ENCODE peak calls at places on chromosome 18, in nine cellular contexts. O is GM23338; D is uterus; Q is OCI-LY7; T is tibial nerve; W is HepG2; S is effector memory CD4-positive, alpha-beta T cell; B is Karpas-422; M is IMR-90. K is an unnamed sample. For H3K4me1, the result is how much of the 10 kb centered on the place peaks cover.

GRCh38 chr18:37669991-37670534 is 104.5 kb upstream of the CELF4 start:
- DNase-seq in O (peak), D (no peak), B (no peak), Q (no peak), M (no peak), W (no peak), S (no peak), T (no peak), K (no peak)

GRCh38 chr18:79400091-79400590 is 4.4 kb downstream of the NFATC1 start:
- DNase-seq in Q (peak), D (peak), S (peak), M (no peak), O (no peak), W (no peak), B (peak), T (peak), K (no peak)

GRCh38 chr18:46335551-46336059 is 231.4 kb downstream of the HAUS1 start:
- DNase-seq in S (no peak), D (no peak), B (no peak), W (no peak), M (no peak), O (peak), T (no peak), Q (no peak), K (no peak)

GRCh38 chr18:50802133-50802532 is 17.7 kb downstream of the MRO start:
- DNase-seq in T (no peak), D (no peak), S (no peak), O (peak), B (no peak), Q (no peak), W (no peak), M (no peak), K (no peak)

GRCh38 chr18:6653880-6654279 is 75.6 kb upstream of the ARHGAP28 start:
- DNase-seq in D (no peak), W (no peak), B (no peak), T (no peak), O (no peak), M (no peak), S (no peak), Q (no peak), K (no peak)

GRCh38 chr18:5527603-5528002 is 16.2 kb downstream of the EPB41L3 start:
- DNase-seq in Q (no peak), S (no peak), T (peak), M (peak), W (no peak), O (no peak), B (no peak), D (no peak), K (no peak)

GRCh38 chr18:32337821-32338220 is 132.9 kb downstream of the GAREM1 start:
- DNase-seq in D (no peak), O (no peak), S (no peak), B (no peak), Q (no peak), M (no peak), W (no peak), T (no peak), K (no peak)

GRCh38 chr18:62522178-62522509 is 681 bp upstream of the ZCCHC2 start:
- DNase-seq in M (no peak), T (no peak), D (no peak), W (no peak), Q (no peak), O (no peak), B (no peak), S (no peak), K (no peak)

GRCh38 chr18:77119101-77119850 is 13.3 kb downstream of the MBP start:
- DNase-seq in B (no peak), T (no peak), O (no peak), M (no peak), W (no peak), D (peak), Q (no peak), S (no peak), K (no peak)

GRCh38 chr18:7479756-7480155 is 87.4 kb upstream of the PTPRM start:
- DNase-seq in W (no peak), S (no peak), Q (no peak), M (no peak), O (no peak), T (no peak), B (no peak), D (no peak), K (no peak)

GRCh38 chr18:55779461-55779710 is 191.4 kb upstream of the TCF4 start:
- DNase-seq in M (no peak), W (no peak), S (no peak), Q (no peak), B (no peak), T (no peak), O (no peak), D (no peak), K (no peak)

GRCh38 chr18:11523809-11524208 is 85.6 kb upstream of the SLC35G4 start:
- DNase-seq in B (no peak), Q (no peak), S (no peak), O (no peak), D (no peak), M (no peak), T (no peak), W (no peak), K (no peak)

GRCh38 chr18:75697493-75697892 is 270.0 kb upstream of the SMIM21 start:
- DNase-seq in O (no peak), M (no peak), W (no peak), S (no peak), T (no peak), D (no peak), B (no peak), Q (no peak), K (no peak)

GRCh38 chr18:79755496-79756142 is 42.1 kb upstream of the KCNG2 start:
- DNase-seq in T (no peak), Q (no peak), B (no peak), S (no peak), M (no peak), O (no peak), D (peak), W (no peak), K (no peak)

GRCh38 chr18:13237073-13237472 is 18.5 kb downstream of the LDLRAD4 start:
- DNase-seq in S (no peak), M (no peak), O (no peak), T (no peak), B (no peak), D (peak), Q (no peak), W (no peak), K (peak)

GRCh38 chr18:13234528-13234795 is 15.9 kb downstream of the LDLRAD4 start:
- DNase-seq in Q (no peak), O (no peak), T (no peak), M (no peak), D (no peak), W (no peak), S (no peak), B (no peak), K (no peak)

GRCh38 chr18:13236411-13236810 is 17.9 kb downstream of the LDLRAD4 start:
- DNase-seq in S (no peak), Q (no peak), D (peak), O (no peak), W (no peak), B (no peak), T (no peak), M (no peak), K (peak)

GRCh38 chr18:13235326-13235937 is 16.9 kb downstream of the LDLRAD4 start:
- DNase-seq in Q (no peak), D (no peak), O (no peak), T (no peak), M (no peak), W (no peak), B (no peak), S (no peak), K (peak)

DNA sequence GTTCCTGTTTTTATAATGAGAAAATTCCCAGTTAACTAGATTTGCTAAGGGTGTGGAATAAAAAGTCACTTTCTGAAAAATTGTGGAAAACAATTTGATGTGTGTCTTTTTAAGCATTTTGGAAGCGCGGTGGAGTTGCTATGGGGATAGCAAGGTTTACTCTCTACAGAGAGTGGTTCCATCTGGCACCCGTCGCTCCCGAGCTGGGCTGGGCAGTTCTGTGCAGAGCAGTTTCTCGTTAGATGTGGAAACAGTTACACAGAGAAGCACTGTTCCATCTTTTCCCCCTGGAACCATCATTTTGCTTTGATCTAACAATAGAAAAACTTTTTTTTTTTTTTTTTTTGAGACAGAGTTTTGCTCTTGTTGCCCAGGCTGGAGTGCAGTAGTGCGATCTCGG is 17.4 kb downstream of the LDLRAD4 start:
- DNase-seq in W (no peak), O (no peak), S (no peak), T (peak), Q (no peak), M (no peak), D (peak), B (no peak), K (no peak)
- H3K4me1 ChIP-seq in W (under half), O (under half), S (under half), T (under half), Q (under half), M (under half), D (under half), B (under half), K (under half)

GRCh38 chr18:13809521-13810252 is 14.3 kb upstream of the MC5R start:
- DNase-seq in M (no peak), B (no peak), S (no peak), T (no peak), O (peak), D (no peak), W (no peak), Q (no peak), K (no peak)
- H3K4me3 ChIP-seq in M (no peak), B (no peak), S (no peak), T (no peak), O (peak), D (no peak), W (no peak), Q (no peak), K (no peak)

GRCh38 chr18:28541276-28541930 is 364.5 kb upstream of the CDH2 start:
- DNase-seq in S (no peak), M (no peak), Q (no peak), B (no peak), O (no peak), T (peak), W (no peak), D (no peak), K (no peak)
- H3K27ac ChIP-seq in S (no peak), M (no peak), Q (no peak), B (no peak), O (no peak), T (peak), W (no peak), D (no peak), K (no peak)

GRCh38 chr18:48928787-48929186 is 22.0 kb downstream of the SMAD7 start:
- DNase-seq in M (peak), S (peak), O (no peak), D (no peak), T (peak), W (peak), B (peak), Q (peak), K (peak)

GRCh38 chr18:48929212-48929612 is 21.6 kb downstream of the SMAD7 start:
- DNase-seq in M (peak), Q (no peak), O (no peak), S (no peak), B (no peak), W (no peak), D (no peak), T (no peak), K (no peak)

GRCh38 chr18:48930926-48931325 is 19.8 kb downstream of the SMAD7 start:
- DNase-seq in O (no peak), W (no peak), D (no peak), B (no peak), S (no peak), T (no peak), Q (no peak), M (no peak), K (no peak)

GRCh38 chr18:48931680-48932461 is 18.9 kb downstream of the SMAD7 start:
- DNase-seq in O (no peak), T (no peak), M (no peak), W (no peak), S (no peak), B (no peak), Q (no peak), D (no peak), K (peak)

DNA sequence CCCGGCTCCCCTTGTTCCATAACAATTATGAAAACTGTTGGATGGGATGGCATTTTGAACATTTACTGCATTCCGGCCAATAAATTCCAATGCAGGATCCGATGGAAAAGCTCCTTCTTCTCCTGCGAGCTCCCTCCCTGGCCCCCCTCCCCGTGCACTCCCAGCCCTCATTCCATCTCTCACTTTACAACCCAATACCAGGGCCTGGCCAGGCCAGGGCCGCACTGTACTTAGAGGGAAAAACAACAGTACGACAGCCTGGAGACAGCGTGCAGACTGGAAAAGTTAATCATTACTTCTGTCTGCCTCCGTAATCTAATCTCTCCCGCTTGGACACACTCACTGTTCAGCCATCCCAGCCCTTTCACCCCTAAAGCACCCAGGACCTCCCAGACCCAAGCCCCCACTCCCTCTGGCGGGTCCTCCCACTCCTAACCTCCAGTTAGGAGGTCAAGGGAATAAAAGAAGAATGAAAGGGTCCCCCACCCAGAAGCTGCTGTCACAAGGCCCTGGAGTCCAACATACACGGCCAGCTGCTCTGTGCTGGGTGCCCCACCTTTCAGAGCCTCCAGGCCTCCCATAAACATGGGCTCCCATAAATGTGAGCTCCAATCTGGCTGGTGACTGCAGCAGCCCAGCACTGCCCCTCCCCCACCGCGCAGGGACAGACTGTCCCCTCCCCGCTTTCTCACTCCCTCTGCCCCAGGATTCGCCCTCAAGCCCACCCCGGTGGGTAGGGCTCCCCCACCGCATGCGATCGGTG is 20.6 kb downstream of the SMAD7 start:
- DNase-seq in O (peak), B (no peak), W (peak), T (peak), S (no peak), Q (no peak), D (no peak), M (peak), K (peak)
- H3K4me1 ChIP-seq in O (half or more), B (half or more), W (half or more), T (half or more), S (half or more), Q (half or more), D (under half), M (half or more), K (half or more)

GRCh38 chr18:13219576-13219975 is 1.0 kb downstream of the LDLRAD4 start:
- DNase-seq in S (no peak), D (no peak), B (peak), T (no peak), M (no peak), O (no peak), Q (no peak), W (no peak), K (no peak)
- H3K4me3 ChIP-seq in S (no peak), D (peak), B (no peak), T (peak), M (no peak), O (peak), Q (no peak), W (peak), K (no peak)

GRCh38 chr18:44051088-44051487 is 629.6 kb upstream of the SETBP1 start:
- DNase-seq in O (peak), W (no peak), S (no peak), Q (no peak), B (no peak), D (no peak), T (no peak), M (no peak), K (no peak)
- H3K27ac ChIP-seq in O (no peak), W (no peak), S (no peak), Q (no peak), B (no peak), D (no peak), T (no peak), M (no peak), K (no peak)